ENCODE peak calls at places on chromosomes 5 and 9, in four cellular contexts. One of them, this sample, is unnamed.

GRCh38 chr5:40171971-40172370 is 507.7 kb upstream of the PTGER4 start:
- DNase-seq in H54: peak; percentile 16
- DNase-seq in fibroblast of the conjunctiva: no peak
- DNase-seq in ACHN: no peak
- DNase-seq in this sample: no peak

GRCh38 chr5:52859619-52860018 is 71.9 kb downstream of the ITGA1 start:
- DNase-seq in H54: peak; percentile 22
- DNase-seq in fibroblast of the conjunctiva: no peak
- DNase-seq in ACHN: no peak
- DNase-seq in this sample: no peak

GRCh38 chr5:28310696-28311095 is 1272.3 kb upstream of the CDH9 start:
- DNase-seq in H54: no peak
- DNase-seq in fibroblast of the conjunctiva: no peak
- DNase-seq in ACHN: no peak
- DNase-seq in this sample: no peak

GRCh38 chr9:126621056-126621918 is 7.6 kb downstream of the LMX1B start:
- DNase-seq in H54: no peak
- DNase-seq in fibroblast of the conjunctiva: no peak
- DNase-seq in ACHN: no peak
- DNase-seq in this sample: no peak

GRCh38 chr9:97575673-97576048 is 57.5 kb downstream of the TSTD2 start:
- DNase-seq in H54: no peak
- DNase-seq in fibroblast of the conjunctiva: no peak
- DNase-seq in ACHN: no peak
- DNase-seq in this sample: peak; percentile 40

GRCh38 chr5:41707853-41708603 is 162.2 kb downstream of the OXCT1 start:
- DNase-seq in H54: peak; percentile 10
- DNase-seq in fibroblast of the conjunctiva: peak; percentile 35
- DNase-seq in ACHN: peak; percentile 37
- DNase-seq in this sample: no peak

GRCh38 chr9:1530681-1531080 is 480.5 kb downstream of the DMRT2 start:
- DNase-seq in H54: no peak
- DNase-seq in fibroblast of the conjunctiva: no peak
- DNase-seq in ACHN: no peak
- DNase-seq in this sample: no peak

GRCh38 chr5:83377131-83377865 is 94.2 kb upstream of the VCAN start:
- DNase-seq in H54: no peak
- DNase-seq in fibroblast of the conjunctiva: peak; percentile 54
- DNase-seq in ACHN: no peak
- DNase-seq in this sample: no peak

GRCh38 chr5:135827965-135828792 is 6.3 kb upstream of the SLC25A48 start:
- DNase-seq in H54: no peak
- DNase-seq in fibroblast of the conjunctiva: no peak
- DNase-seq in ACHN: no peak
- DNase-seq in this sample: no peak

GRCh38 chr5:56561-57290 is 35.2 kb upstream of the PLEKHG4B start:
- DNase-seq in H54: no peak
- DNase-seq in fibroblast of the conjunctiva: no peak
- DNase-seq in ACHN: peak; percentile 46
- DNase-seq in this sample: no peak

GRCh38 chr5:17302138-17302537 is 84.7 kb downstream of the BASP1 start:
- DNase-seq in H54: no peak
- DNase-seq in fibroblast of the conjunctiva: no peak
- DNase-seq in ACHN: no peak
- DNase-seq in this sample: no peak

GRCh38 chr9:99181206-99181605 is 40.5 kb downstream of the ALG2 start:
- DNase-seq in H54: no peak
- DNase-seq in fibroblast of the conjunctiva: no peak
- DNase-seq in ACHN: no peak
- DNase-seq in this sample: no peak

GRCh38 chr9:76764138-76764537 is at the start of gene PCA3:
- DNase-seq in H54: no peak
- DNase-seq in fibroblast of the conjunctiva: no peak
- DNase-seq in ACHN: no peak
- DNase-seq in this sample: no peak

GRCh38 chr5:150502106-150502505 is 5.8 kb upstream of the NDST1 start:
- DNase-seq in H54: no peak
- DNase-seq in fibroblast of the conjunctiva: no peak
- DNase-seq in ACHN: no peak
- DNase-seq in this sample: no peak

GRCh38 chr9:108759835-108760234 is 96.0 kb downstream of the ACTL7B start:
- DNase-seq in H54: no peak
- DNase-seq in fibroblast of the conjunctiva: no peak
- DNase-seq in ACHN: no peak
- DNase-seq in this sample: no peak

GRCh38 chr5:35036536-35036935 is 11.2 kb downstream of the AGXT2 start:
- DNase-seq in H54: no peak
- DNase-seq in fibroblast of the conjunctiva: no peak
- DNase-seq in ACHN: no peak
- DNase-seq in this sample: no peak

GRCh38 chr5:151659001-151659754 is 27.5 kb downstream of the SPARC start:
- DNase-seq in H54: peak; percentile 70
- DNase-seq in fibroblast of the conjunctiva: peak; percentile 73
- DNase-seq in ACHN: peak; percentile 74
- DNase-seq in this sample: peak; percentile 91

GRCh38 chr9:133121200-133122166 is at the start of gene RALGDS:
- DNase-seq in H54: peak; percentile 97
- DNase-seq in fibroblast of the conjunctiva: peak; percentile 54
- DNase-seq in ACHN: peak; percentile 80
- DNase-seq in this sample: peak; percentile 88

GRCh38 chr5:176732736-176733585 is 77.4 kb upstream of the UNC5A start:
- DNase-seq in H54: no peak
- DNase-seq in fibroblast of the conjunctiva: no peak
- DNase-seq in ACHN: no peak
- DNase-seq in this sample: peak; percentile 52

GRCh38 chr9:78325343-78325742 is 28.4 kb downstream of the PSAT1 start:
- DNase-seq in H54: no peak
- DNase-seq in fibroblast of the conjunctiva: peak; percentile 45
- DNase-seq in ACHN: no peak
- DNase-seq in this sample: peak; percentile 37

GRCh38 chr5:152072076-152072475 is 147.4 kb upstream of the GLRA1 start:
- DNase-seq in H54: no peak
- DNase-seq in fibroblast of the conjunctiva: no peak
- DNase-seq in ACHN: no peak
- DNase-seq in this sample: no peak

GRCh38 chr5:155402927-155403645 is 389.5 kb downstream of the KIF4B start:
- DNase-seq in H54: no peak
- DNase-seq in fibroblast of the conjunctiva: no peak
- DNase-seq in ACHN: no peak
- DNase-seq in this sample: no peak

GRCh38 chr9:100082786-100083185 is 16.0 kb downstream of the ERP44 start:
- DNase-seq in H54: no peak
- DNase-seq in fibroblast of the conjunctiva: no peak
- DNase-seq in ACHN: no peak
- DNase-seq in this sample: no peak

GRCh38 chr9:128587453-128587852 is 35.1 kb downstream of the SPTAN1 start:
- DNase-seq in H54: no peak
- DNase-seq in fibroblast of the conjunctiva: no peak
- DNase-seq in ACHN: no peak
- DNase-seq in this sample: no peak

GRCh38 chr9:98962181-98962560 is 18.5 kb downstream of the COL15A1 start:
- DNase-seq in H54: no peak
- DNase-seq in fibroblast of the conjunctiva: no peak
- DNase-seq in ACHN: no peak
- DNase-seq in this sample: no peak

GRCh38 chr5:107615173-107615856 is 55.4 kb downstream of the EFNA5 start:
- DNase-seq in H54: no peak
- DNase-seq in fibroblast of the conjunctiva: no peak
- DNase-seq in ACHN: no peak
- DNase-seq in this sample: no peak

GRCh38 chr5:155276231-155276630 is 262.7 kb downstream of the KIF4B start:
- DNase-seq in H54: no peak
- DNase-seq in fibroblast of the conjunctiva: no peak
- DNase-seq in ACHN: no peak
- DNase-seq in this sample: no peak

GRCh38 chr5:179558912-179559279 is 8.5 kb downstream of the RUFY1 start:
- DNase-seq in H54: no peak
- DNase-seq in fibroblast of the conjunctiva: no peak
- DNase-seq in ACHN: no peak
- DNase-seq in this sample: no peak

GRCh38 chr5:142640316-142641005 is 45.4 kb downstream of the FGF1 start:
- DNase-seq in H54: no peak
- DNase-seq in fibroblast of the conjunctiva: no peak
- DNase-seq in ACHN: no peak
- DNase-seq in this sample: no peak

GRCh38 chr5:135195267-135195603 is 161.2 kb upstream of the PITX1 start:
- DNase-seq in H54: no peak
- DNase-seq in fibroblast of the conjunctiva: no peak
- DNase-seq in ACHN: no peak
- DNase-seq in this sample: no peak

This sample was measured in tibial artery.